ENCODE peak calls at places on chromosomes 3 and 15, in nine cellular contexts. H is colonic mucosa, X is tibial nerve, A is cardiac muscle cell, V is ovary, K is kidney, M is heart right ventricle, Y is H9, Z is fibroblast of lung. L is an unnamed sample.

GRCh38 chr15:51908312-51908711 is 63.3 kb downstream of the LEO1 start:
- DNase-seq in Y (no peak), H (no peak), K (no peak), X (no peak), Z (peak; percentile 51), V (no peak), M (no peak), A (no peak), L (no peak)

GRCh38 chr3:116165190-116165589 is 280.1 kb downstream of the LSAMP start:
- DNase-seq in M (no peak), H (no peak), Z (no peak), V (no peak), A (no peak), X (no peak), Y (no peak), K (no peak), L (no peak)

GRCh38 chr3:47475029-47475569 is 642 bp downstream of the SCAP start:
- DNase-seq in K (no peak), Z (peak; percentile 40), Y (no peak), X (no peak), V (no peak), A (peak; percentile 34), M (no peak), H (peak; percentile 42), L (no peak)

GRCh38 chr3:45198264-45199260 is 27.5 kb downstream of the TMEM158 start:
- DNase-seq in K (peak; percentile 22), A (no peak), X (no peak), V (no peak), Z (peak; percentile 80), M (no peak), Y (no peak), H (no peak), L (no peak)

GRCh38 chr15:77821188-77821958 is 188.7 kb upstream of the LINGO1 start:
- DNase-seq in M (peak; percentile 54), Y (peak; percentile 81), A (peak; percentile 82), H (peak; percentile 49), X (peak; percentile 50), Z (peak; percentile 54), V (no peak), K (no peak), L (no peak)

GRCh38 chr3:128327606-128328031 is 139.1 kb downstream of the DNAJB8 start:
- DNase-seq in X (no peak), Z (no peak), A (no peak), K (no peak), M (no peak), V (no peak), H (no peak), Y (peak; percentile 15), L (peak; percentile 23)

GRCh38 chr3:67154429-67154828 is 156.3 kb downstream of the KBTBD8 start:
- DNase-seq in A (no peak), M (no peak), Z (no peak), V (no peak), K (no peak), Y (peak; percentile 50), X (no peak), H (no peak), L (no peak)

GRCh38 chr15:27336676-27337075 is 365.7 kb downstream of the GABRG3 start:
- DNase-seq in A (no peak), V (no peak), H (no peak), M (no peak), Z (peak; percentile 31), X (no peak), K (no peak), Y (no peak), L (no peak)

GRCh38 chr3:179451335-179452165 is at the start of gene GNB4:
- DNase-seq in A (peak; percentile 91), V (peak; percentile 69), H (peak; percentile 61), K (peak; percentile 93), X (peak; percentile 52), Y (peak; percentile 70), Z (peak; percentile 84), M (peak; percentile 86), L (peak; percentile 80)

GRCh38 chr15:100095896-100096600 is 245.7 kb downstream of the ADAMTS17 start:
- DNase-seq in H (no peak), V (no peak), K (no peak), M (no peak), X (no peak), Z (no peak), A (no peak), Y (no peak), L (no peak)

GRCh38 chr3:193727089-193727488 is 134.1 kb downstream of the OPA1 start:
- DNase-seq in X (no peak), K (no peak), A (no peak), Y (no peak), V (no peak), H (no peak), M (no peak), Z (no peak), L (no peak)

GRCh38 chr3:45868213-45868612 is 18.1 kb upstream of the CCR9 start:
- DNase-seq in X (no peak), V (no peak), Z (no peak), Y (no peak), M (no peak), K (no peak), H (no peak), A (no peak), L (no peak)

GRCh38 chr3:66497982-66498671 is 2.7 kb downstream of the LRIG1 start:
- DNase-seq in Z (no peak), H (no peak), X (no peak), Y (no peak), V (no peak), A (no peak), K (no peak), M (no peak), L (no peak)

GRCh38 chr15:89912674-89913396 is at the start of gene ARPIN:
- DNase-seq in M (peak; percentile 72), X (peak; percentile 13), H (peak; percentile 71), Z (peak; percentile 55), A (peak; percentile 79), K (peak; percentile 81), Y (peak; percentile 58), V (peak; percentile 52), L (peak; percentile 64)

GRCh38 chr15:90300988-90301715 is 35.7 kb downstream of the NGRN start:
- DNase-seq in V (peak; percentile 55), M (peak; percentile 69), H (peak; percentile 70), A (peak; percentile 58), K (peak; percentile 89), X (peak; percentile 46), Y (peak; percentile 94), Z (peak; percentile 35), L (peak; percentile 73)

GRCh38 chr15:90036343-90036742 is 35.2 kb downstream of the ZNF710 start:
- DNase-seq in A (no peak), X (no peak), V (no peak), Z (no peak), Y (no peak), M (no peak), K (no peak), H (no peak), L (peak; percentile 9)

GRCh38 chr15:31296304-31297220 is 30.1 kb upstream of the KLF13 start:
- DNase-seq in K (peak; percentile 85), Z (no peak), V (no peak), X (no peak), M (no peak), A (no peak), H (peak; percentile 89), Y (peak; percentile 33), L (no peak)

GRCh38 chr3:43872901-43873300 is 182.2 kb downstream of the ABHD5 start:
- DNase-seq in A (no peak), M (no peak), Z (peak; percentile 19), X (no peak), H (no peak), K (no peak), V (no peak), Y (peak; percentile 39), L (no peak)

GRCh38 chr15:57500979-57501576 is 90.6 kb upstream of the MYZAP start:
- DNase-seq in Y (no peak), H (no peak), Z (no peak), K (no peak), V (no peak), A (no peak), M (no peak), X (no peak), L (no peak)

DNA sequence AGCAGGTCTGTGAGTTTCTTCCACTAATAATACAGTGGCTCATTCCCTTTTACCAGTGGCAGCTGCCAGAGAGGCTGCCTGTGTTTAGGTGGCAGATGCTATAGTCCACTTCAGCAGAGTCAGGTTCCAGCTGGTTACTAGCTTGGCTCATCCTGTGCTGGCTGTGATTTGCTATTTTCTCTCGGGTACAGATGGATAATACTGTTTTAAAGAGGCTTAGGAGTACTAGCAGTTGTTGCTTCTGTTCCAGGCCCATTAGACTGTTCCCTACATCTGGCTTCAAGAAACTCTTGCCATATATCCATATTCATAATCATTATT is 41.0 kb downstream of the ZNF609 start:
- DNase-seq in X (no peak), H (no peak), Z (no peak), A (no peak), V (no peak), K (no peak), M (no peak), Y (no peak), L (no peak)
- H3K27ac ChIP-seq in X (no peak overlapping the region), H (no peak overlapping the region), Z (peak overlapping the region; percentile 38), A (peak overlapping the region; percentile 47), V (no peak overlapping the region), K (no peak overlapping the region), M (no peak overlapping the region), Y (no peak overlapping the region), L (no peak overlapping the region)

GRCh38 chr3:133663569-133664313 is 2.0 kb upstream of the TOPBP1 start:
- DNase-seq in V (no peak), A (peak; percentile 87), M (no peak), Y (peak; percentile 57), Z (peak; percentile 56), K (no peak), X (no peak), H (peak; percentile 37), L (no peak)
- TF ChIP-seq CTCF in V (no peak), A (peak; percentile 73), M (peak; percentile 50), Y (peak; percentile 85), Z (peak; percentile 55), K (peak; percentile 48), X (peak; percentile 14), H (peak; percentile 55), L (peak; percentile 48)

GRCh38 chr15:59166156-59166555 is 40.5 kb upstream of the LDHAL6B start:
- DNase-seq in X (no peak), H (no peak), A (no peak), V (no peak), Y (no peak), K (no peak), M (no peak), Z (peak; percentile 53), L (no peak)
- H3K4me1 ChIP-seq in X (no peaks in the 10 kb centered on the region), H (no peaks in the 10 kb centered on the region), A (no peaks in the 10 kb centered on the region), V (peaks cover 1% of the 10 kb centered on the region), Y (no peaks in the 10 kb centered on the region), K (peaks cover 8% of the 10 kb centered on the region), M (peaks cover 29% of the 10 kb centered on the region), Z (peaks cover 15% of the 10 kb centered on the region), L (no peaks in the 10 kb centered on the region)

DNA sequence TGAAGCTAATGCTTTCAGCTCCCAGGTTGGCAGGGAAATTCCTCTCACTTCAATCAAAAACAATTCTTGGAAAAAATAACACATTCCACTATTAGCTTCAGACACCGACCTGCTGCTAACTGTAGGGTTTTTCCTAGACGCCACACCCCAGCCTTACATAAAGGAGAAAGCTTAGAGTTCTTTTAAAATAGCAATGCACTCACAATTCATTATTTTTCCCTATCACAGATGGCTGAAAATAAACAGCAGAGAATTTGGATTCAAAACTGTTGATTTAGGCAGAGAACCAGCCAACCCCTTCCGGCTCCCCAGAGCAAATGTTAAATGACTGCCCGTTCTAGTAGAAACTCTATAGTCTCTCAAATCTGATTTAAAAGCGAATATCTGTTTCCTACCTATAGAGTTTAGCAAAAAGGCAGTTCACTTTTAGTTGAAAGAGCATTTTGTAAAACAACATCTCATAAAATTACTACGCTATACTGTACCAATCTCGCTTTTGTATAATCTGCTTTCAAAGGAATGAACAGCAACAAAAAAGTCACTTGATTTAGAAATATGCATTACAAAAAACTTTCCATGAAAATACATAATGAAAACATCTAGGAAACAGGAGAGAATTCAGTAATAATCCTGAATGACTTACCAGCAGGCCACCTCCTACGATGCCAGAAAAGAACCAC is 581 bp downstream of the TM4SF1 start:
- DNase-seq in A (no peak), V (peak; percentile 24), H (no peak), K (no peak), M (no peak), Z (peak; percentile 76), Y (no peak), X (no peak), L (no peak)
- H3K27ac ChIP-seq in A (no peak overlapping the region), V (peak overlapping the region; percentile 36), H (peak overlapping the region; percentile 86), K (peak overlapping the region; percentile 89), M (peak overlapping the region; percentile 87), Z (peak overlapping the region; percentile 65), Y (no peak overlapping the region), X (peak overlapping the region; percentile 77), L (peak overlapping the region; percentile 61)